ENCODE peak calls at places on chromosomes 12 and 14, in seven cellular contexts. E is DND-41, Z is hepatocyte, H is neural progenitor cell, C is PC-9, V is fibroblast of lung, Y is mesenchymal stem cell. S is an unnamed sample.

GRCh38 chr12:64796205-64796845 is 28.1 kb upstream of the TBC1D30 start:
- DNase-seq in E (peak; percentile 64), Z (peak; percentile 95), H (peak; percentile 86), C (peak; percentile 92), V (peak; percentile 96), Y (peak; percentile 91), S (peak; percentile 93)

GRCh38 chr12:73106296-73106695 is 834.1 kb downstream of the TRHDE start:
- DNase-seq in E (no peak), Z (no peak), H (no peak), C (no peak), V (no peak), Y (no peak), S (no peak)

GRCh38 chr14:23366163-23366921 is 1.4 kb upstream of the EFS start:
- DNase-seq in E (no peak), Z (peak; percentile 87), H (peak; percentile 97), C (no peak), V (peak; percentile 81), Y (peak; percentile 85), S (no peak)

GRCh38 chr12:79681008-79681590 is 9.7 kb downstream of the PAWR start:
- DNase-seq in E (no peak), Z (no peak), H (no peak), C (no peak), V (peak; percentile 56), Y (peak; percentile 68), S (no peak)

GRCh38 chr14:100900837-100901390 is 2.6 kb downstream of the RTL1 start:
- DNase-seq in E (peak; percentile 64), Z (peak; percentile 80), H (peak; percentile 87), C (no peak), V (no peak), Y (peak; percentile 65), S (peak; percentile 66)

GRCh38 chr12:108268397-108268796 is 70.7 kb downstream of the CMKLR1 start:
- DNase-seq in E (no peak), Z (no peak), H (no peak), C (no peak), V (no peak), Y (no peak), S (no peak)

GRCh38 chr12:66144796-66145754 is 14.5 kb upstream of the LLPH start:
- DNase-seq in E (no peak), Z (peak; percentile 66), H (peak; percentile 35), C (peak; percentile 49), V (peak; percentile 85), Y (peak; percentile 63), S (no peak)

GRCh38 chr12:99810718-99811593 is 163.4 kb downstream of the GARIN6 start:
- DNase-seq in E (no peak), Z (peak; percentile 16), H (no peak), C (no peak), V (peak; percentile 41), Y (peak; percentile 27), S (peak; percentile 78)

GRCh38 chr14:76953196-76953945 is 75.1 kb downstream of the IRF2BPL start:
- DNase-seq in E (peak; percentile 77), Z (peak; percentile 76), H (no peak), C (peak; percentile 100), V (peak; percentile 82), Y (peak; percentile 92), S (no peak)

GRCh38 chr12:58920102-58920955 is at the start of gene LRIG3:
- DNase-seq in E (no peak), Z (peak; percentile 96), H (peak; percentile 92), C (peak; percentile 72), V (peak; percentile 93), Y (peak; percentile 95), S (no peak)

GRCh38 chr12:12716151-12716844 is 870 bp upstream of the CDKN1B start:
- DNase-seq in E (peak; percentile 57), Z (peak; percentile 28), H (no peak), C (no peak), V (peak; percentile 51), Y (peak; percentile 53), S (peak; percentile 46)

GRCh38 chr12:11794311-11794710 is 144.8 kb downstream of the ETV6 start:
- DNase-seq in E (peak; percentile 6), Z (no peak), H (no peak), C (no peak), V (no peak), Y (no peak), S (no peak)

GRCh38 chr12:1517007-1517406 is 77.4 kb downstream of the FBXL14 start:
- DNase-seq in E (peak; percentile 23), Z (no peak), H (peak; percentile 74), C (peak; percentile 77), V (peak; percentile 87), Y (peak; percentile 54), S (peak; percentile 62)

GRCh38 chr12:72035625-72036024 is 97.0 kb downstream of the TPH2 start:
- DNase-seq in E (no peak), Z (no peak), H (peak; percentile 7), C (no peak), V (no peak), Y (no peak), S (no peak)

GRCh38 chr14:99164712-99165111 is 107.3 kb downstream of the BCL11B start:
- DNase-seq in E (no peak), Z (no peak), H (no peak), C (no peak), V (no peak), Y (no peak), S (no peak)

GRCh38 chr14:23829736-23830474 is 123.7 kb upstream of the DHRS4 start:
- DNase-seq in E (no peak), Z (peak; percentile 62), H (no peak), C (peak; percentile 91), V (peak; percentile 82), Y (peak; percentile 73), S (no peak)

GRCh38 chr14:101082436-101083384 is 179.2 kb upstream of the RTL1 start:
- DNase-seq in E (peak; percentile 1), Z (no peak), H (no peak), C (no peak), V (no peak), Y (no peak), S (no peak)

GRCh38 chr14:95651028-95651427 is 35.2 kb upstream of the TCL1B start:
- DNase-seq in E (no peak), Z (no peak), H (no peak), C (no peak), V (no peak), Y (no peak), S (no peak)

GRCh38 chr14:95645016-95645996 is 40.9 kb upstream of the TCL1B start:
- DNase-seq in E (no peak), Z (no peak), H (no peak), C (no peak), V (no peak), Y (no peak), S (peak; percentile 79)

GRCh38 chr14:95652171-95652570 is 34.1 kb upstream of the TCL1B start:
- DNase-seq in E (no peak), Z (no peak), H (no peak), C (no peak), V (no peak), Y (no peak), S (no peak)

GRCh38 chr14:95649230-95649629 is 37.0 kb upstream of the TCL1B start:
- DNase-seq in E (no peak), Z (no peak), H (no peak), C (no peak), V (no peak), Y (no peak), S (no peak)

DNA sequence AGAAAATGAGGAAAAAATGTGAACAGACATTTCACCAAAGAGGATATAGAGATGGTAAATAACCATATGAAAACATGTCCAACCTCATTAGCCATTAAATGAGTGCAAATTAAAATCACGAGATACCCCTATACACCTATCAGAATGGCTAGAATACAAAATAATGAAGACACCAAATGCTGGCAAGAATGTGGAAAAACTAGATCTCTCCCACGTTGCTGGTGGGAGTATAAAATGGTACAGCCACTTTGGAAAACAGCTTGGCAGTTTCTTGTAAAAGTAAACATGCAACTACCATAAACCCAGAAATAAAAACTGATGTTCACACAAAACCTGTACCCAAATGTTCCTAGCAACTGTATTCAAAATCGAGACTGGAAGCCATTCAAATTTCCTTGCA is 38.3 kb upstream of the TCL1B start:
- DNase-seq in E (no peak), Z (no peak), H (no peak), C (no peak), V (no peak), Y (no peak), S (no peak)
- H3K36me3 ChIP-seq in E (no peaks in the 10 kb centered on the region), Z (no peaks in the 10 kb centered on the region), H (no peaks in the 10 kb centered on the region), C (no peaks in the 10 kb centered on the region), V (no peaks in the 10 kb centered on the region), Y (no peaks in the 10 kb centered on the region), S (no peaks in the 10 kb centered on the region)

DNA sequence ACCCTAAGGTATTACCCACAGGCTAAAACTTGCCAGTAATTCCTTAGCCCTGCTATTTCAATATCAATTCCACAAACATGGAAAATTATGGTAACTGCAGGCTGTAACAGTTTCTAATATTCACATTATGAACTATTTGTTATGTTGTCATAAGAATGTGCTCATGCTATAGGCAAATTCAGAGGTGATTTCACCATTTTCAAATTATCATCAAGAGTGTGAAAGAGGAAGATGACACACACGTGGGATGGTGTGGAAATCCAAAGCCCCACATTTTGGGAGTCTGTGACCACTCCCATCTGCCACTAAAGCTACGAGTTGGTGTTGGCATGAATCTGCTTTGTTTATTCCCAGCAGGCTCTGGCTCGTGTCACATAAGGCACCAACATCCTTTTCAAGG is 5.9 kb upstream of the MYO1A start:
- DNase-seq in E (no peak), Z (no peak), H (no peak), C (no peak), V (no peak), Y (no peak), S (no peak)
- H3K27ac ChIP-seq in E (no peak overlapping the region), Z (no peak overlapping the region), H (no peak overlapping the region), C (no peak overlapping the region), V (no peak overlapping the region), Y (no peak overlapping the region), S (no peak overlapping the region)

GRCh38 chr14:61575751-61576150 is 119.6 kb upstream of the HIF1A start:
- DNase-seq in E (no peak), Z (no peak), H (no peak), C (peak; percentile 60), V (no peak), Y (no peak), S (no peak)

GRCh38 chr14:61573748-61574513 is 121.4 kb upstream of the HIF1A start:
- DNase-seq in E (no peak), Z (no peak), H (no peak), C (peak; percentile 78), V (no peak), Y (peak; percentile 60), S (no peak)

GRCh38 chr14:61573321-61573720 is 122.0 kb upstream of the HIF1A start:
- DNase-seq in E (no peak), Z (no peak), H (no peak), C (no peak), V (no peak), Y (no peak), S (no peak)

GRCh38 chr14:61574514-61574807 is 120.9 kb upstream of the HIF1A start:
- DNase-seq in E (no peak), Z (no peak), H (peak; percentile 54), C (no peak), V (no peak), Y (no peak), S (no peak)

GRCh38 chr14:61575126-61575525 is 120.2 kb upstream of the HIF1A start:
- DNase-seq in E (no peak), Z (no peak), H (no peak), C (no peak), V (no peak), Y (no peak), S (no peak)
- H3K4me2 ChIP-seq in E (no peak overlapping the region), Z (no peak overlapping the region), H (no peak overlapping the region), C (no peak overlapping the region), V (no peak overlapping the region), Y (no peak overlapping the region), S (no peak overlapping the region)

DNA sequence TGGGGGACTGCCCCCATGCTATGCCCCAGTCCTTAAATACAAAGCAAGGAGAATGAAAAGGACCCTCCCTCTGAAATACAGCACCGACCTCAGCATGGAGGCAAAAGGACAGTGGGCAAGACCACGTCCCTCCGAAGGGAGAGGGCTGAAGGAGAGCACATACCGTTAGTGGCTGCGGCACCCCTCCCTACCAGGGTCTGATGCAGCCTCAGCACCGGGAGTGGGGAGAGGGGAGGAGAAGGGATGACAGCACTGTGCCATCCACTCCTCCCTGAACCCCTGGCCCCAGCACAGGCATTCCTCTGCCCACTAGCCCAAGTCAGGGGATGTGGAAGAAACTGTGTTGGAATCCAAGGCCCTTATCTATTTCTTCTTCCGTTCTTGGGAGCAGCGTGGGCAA is 3.6 kb upstream of the ACRBP start:
- DNase-seq in E (no peak), Z (no peak), H (no peak), C (no peak), V (no peak), Y (no peak), S (no peak)
- H3K36me3 ChIP-seq in E (peaks cover 63% of the 10 kb centered on the region), Z (no peaks in the 10 kb centered on the region), H (no peaks in the 10 kb centered on the region), C (peaks cover 25% of the 10 kb centered on the region), V (peaks cover 7% of the 10 kb centered on the region), Y (peaks cover 62% of the 10 kb centered on the region), S (peaks cover 9% of the 10 kb centered on the region)